ENCODE peak calls at places on chromosomes 3 and 15, in six cellular contexts. F, T, W, G, P and E are unnamed samples.

GRCh38 chr3:126834596-126835471 is 130.8 kb downstream of the CHCHD6 start:
- DNase-seq in F (no peak), T (no peak), W (no peak), G (peak; percentile 64), P (no peak), E (no peak)

GRCh38 chr3:87167634-87168456 is 59.3 kb upstream of the CHMP2B start:
- DNase-seq in F (no peak), T (no peak), W (no peak), G (peak; percentile 39), P (peak; percentile 1), E (no peak)

GRCh38 chr3:69204315-69204957 is 82.0 kb upstream of the LMOD3 start:
- DNase-seq in F (no peak), T (no peak), W (no peak), G (no peak), P (no peak), E (no peak)

GRCh38 chr3:57962448-57962834 is 45.8 kb upstream of the FLNB start:
- DNase-seq in F (no peak), T (no peak), W (no peak), G (no peak), P (no peak), E (no peak)

GRCh38 chr3:128072454-128073184 is 20.4 kb downstream of the SEC61A1 start:
- DNase-seq in F (no peak), T (no peak), W (no peak), G (no peak), P (no peak), E (no peak)

GRCh38 chr3:8488877-8489865 is 12.5 kb upstream of the LMCD1 start:
- DNase-seq in F (no peak), T (peak; percentile 62), W (no peak), G (peak; percentile 34), P (no peak), E (no peak)

GRCh38 chr15:31241888-31242287 is 84.7 kb upstream of the KLF13 start:
- DNase-seq in F (no peak), T (no peak), W (no peak), G (no peak), P (no peak), E (no peak)

GRCh38 chr3:121660356-121661171 is at the start of gene HCLS1:
- DNase-seq in F (peak; percentile 85), T (peak; percentile 67), W (peak; percentile 34), G (no peak), P (no peak), E (peak; percentile 73)

GRCh38 chr3:24686764-24687163 is 192.1 kb upstream of the THRB start:
- DNase-seq in F (no peak), T (no peak), W (no peak), G (peak; percentile 64), P (no peak), E (no peak)

GRCh38 chr15:97684249-97684648 is 276.3 kb upstream of the ARRDC4 start:
- DNase-seq in F (no peak), T (no peak), W (no peak), G (no peak), P (no peak), E (no peak)

DNA sequence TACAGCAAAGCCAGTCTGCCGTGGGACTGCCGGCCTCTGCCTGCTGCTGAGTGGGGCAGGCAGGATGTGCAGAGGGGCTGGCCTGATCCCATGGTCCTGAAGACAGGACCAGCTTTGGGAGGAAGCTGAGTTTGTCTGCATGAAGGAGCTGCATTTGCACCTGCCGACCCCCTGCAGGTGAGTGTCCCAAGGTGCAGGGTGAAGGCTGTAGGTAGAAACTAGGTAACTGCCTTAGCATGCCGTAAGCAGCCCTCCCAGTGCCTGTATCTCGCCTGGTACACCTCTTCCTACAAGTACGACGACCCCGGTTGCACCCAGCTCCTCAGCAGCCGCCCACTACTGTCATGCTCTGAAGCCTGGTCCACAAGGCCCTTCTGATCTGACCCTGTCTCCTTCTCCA is 34.9 kb downstream of the AMOTL2 start:
- DNase-seq in F (no peak), T (peak; percentile 42), W (no peak), G (no peak), P (no peak), E (no peak)
- TF ChIP-seq CTCF in F (no peak), T (no peak), W (no peak), G (no peak), P (no peak), E (no peak)

DNA sequence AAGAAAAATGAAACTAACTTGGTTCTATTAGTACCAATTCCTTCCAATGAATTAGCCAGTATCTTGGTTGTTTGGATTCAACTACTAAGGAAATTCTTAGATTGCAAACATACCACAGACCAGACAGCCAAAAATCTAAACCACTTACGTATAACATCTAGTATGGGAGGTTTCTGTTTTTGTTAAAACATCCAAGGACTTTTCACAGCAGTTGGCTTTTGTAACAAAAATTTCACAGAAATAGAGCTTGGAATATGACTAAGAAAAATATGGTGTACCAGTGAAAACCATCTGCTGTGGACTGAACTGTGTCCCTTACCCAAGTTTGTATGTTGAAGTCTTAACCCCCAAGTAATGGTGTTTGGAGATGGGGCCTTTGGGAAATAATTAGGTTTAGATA is 199.2 kb downstream of the OTOL1 start:
- DNase-seq in F (no peak), T (no peak), W (no peak), G (no peak), P (no peak), E (no peak)
- TF ChIP-seq CTCF in F (no peak), T (no peak), W (no peak), G (no peak), P (no peak), E (no peak)

GRCh38 chr3:15977089-15977488 is 179.3 kb upstream of the ANKRD28 start:
- DNase-seq in F (no peak), T (no peak), W (no peak), G (no peak), P (no peak), E (no peak)

GRCh38 chr3:15976524-15976923 is 178.7 kb upstream of the ANKRD28 start:
- DNase-seq in F (no peak), T (no peak), W (no peak), G (peak; percentile 29), P (no peak), E (no peak)

GRCh38 chr3:15973414-15973813 is 175.6 kb upstream of the ANKRD28 start:
- DNase-seq in F (no peak), T (no peak), W (no peak), G (no peak), P (no peak), E (no peak)

GRCh38 chr3:15973930-15974329 is 176.2 kb upstream of the ANKRD28 start:
- DNase-seq in F (no peak), T (no peak), W (no peak), G (no peak), P (no peak), E (no peak)

GRCh38 chr3:15974647-15975046 is 176.9 kb upstream of the ANKRD28 start:
- DNase-seq in F (no peak), T (no peak), W (no peak), G (no peak), P (no peak), E (no peak)
- TF ChIP-seq CTCF in F (peak; percentile 38), T (no peak), W (no peak), G (no peak), P (peak; percentile 14), E (no peak)

GRCh38 chr3:28853830-28854229 is 427.0 kb upstream of the RBMS3 start:
- DNase-seq in F (no peak), T (no peak), W (no peak), G (no peak), P (no peak), E (no peak)
- TF ChIP-seq CTCF in F (no peak), T (no peak), W (no peak), G (no peak), P (peak; percentile 51), E (no peak)

GRCh38 chr3:143433787-143434378 is 314.3 kb downstream of the CHST2 start:
- DNase-seq in F (no peak), T (no peak), W (no peak), G (no peak), P (peak; percentile 2), E (no peak)
- TF ChIP-seq CTCF in F (peak; percentile 65), T (peak; percentile 9), W (peak; percentile 43), G (peak; percentile 59), P (peak; percentile 45), E (no peak)

GRCh38 chr3:11642455-11643162 is 1.1 kb downstream of the VGLL4 start:
- DNase-seq in F (peak; percentile 85), T (peak; percentile 93), W (peak; percentile 83), G (peak; percentile 53), P (peak; percentile 77), E (peak; percentile 50)
- TF ChIP-seq CTCF in F (no peak), T (no peak), W (no peak), G (no peak), P (no peak), E (no peak)

GRCh38 chr3:67551366-67552016 is 102.9 kb downstream of the SUCLG2 start:
- DNase-seq in F (no peak), T (no peak), W (no peak), G (no peak), P (no peak), E (no peak)
- TF ChIP-seq CTCF in F (no peak), T (no peak), W (no peak), G (no peak), P (no peak), E (no peak)